ENCODE peak calls at places on chromosome 4, in four cellular contexts. N is IMR-90, T is H1, M is mesendoderm. X is an unnamed sample.

GRCh38 chr4:74304136-74304628 is 4.1 kb upstream of the EPGN start:
- DNase-seq in N (no peak), T (no peak), M (no peak), X (no peak)

GRCh38 chr4:8891646-8892555 is 20.3 kb upstream of the HMX1 start:
- DNase-seq in N (no peak), T (peak), M (peak), X (peak)

GRCh38 chr4:144411119-144411518 is 234.8 kb upstream of the HHIP start:
- DNase-seq in N (no peak), T (no peak), M (no peak), X (no peak)

GRCh38 chr4:67087897-67088296 is 457.4 kb downstream of the CENPC start:
- DNase-seq in N (no peak), T (peak), M (peak), X (peak)

GRCh38 chr4:58749206-58749605 is 1639.0 kb upstream of the IGFBP7 start:
- DNase-seq in N (no peak), T (no peak), M (no peak), X (no peak)

GRCh38 chr4:60463846-60464502 is 736.2 kb upstream of the ADGRL3 start:
- DNase-seq in N (no peak), T (peak), M (peak), X (no peak)

GRCh38 chr4:174483792-174484191 is 38.5 kb downstream of the HPGD start:
- DNase-seq in N (no peak), T (no peak), M (no peak), X (no peak)

GRCh38 chr4:94668724-94669123 is 89.0 kb upstream of the BMPR1B start:
- DNase-seq in N (no peak), T (no peak), M (no peak), X (no peak)

GRCh38 chr4:73257995-73258667 is 467 bp downstream of the ANKRD17 start:
- DNase-seq in N (peak), T (peak), M (peak), X (peak)

GRCh38 chr4:23373269-23373668 is 516.6 kb downstream of the PPARGC1A start:
- DNase-seq in N (peak), T (no peak), M (peak), X (no peak)

GRCh38 chr4:173489514-173489913 is 40.5 kb downstream of the HAND2 start:
- DNase-seq in N (peak), T (no peak), M (no peak), X (no peak)

GRCh38 chr4:85610450-85610849 is 135.5 kb downstream of the ARHGAP24 start:
- DNase-seq in N (no peak), T (no peak), M (no peak), X (no peak)

GRCh38 chr4:134320048-134320447 is 118.5 kb upstream of the PABPC4L start:
- DNase-seq in N (peak), T (no peak), M (no peak), X (no peak)

GRCh38 chr4:147942729-147943128 is 210.8 kb downstream of the ARHGAP10 start:
- DNase-seq in N (peak), T (no peak), M (peak), X (no peak)

GRCh38 chr4:78038704-78039103 is 18.4 kb upstream of the FRAS1 start:
- DNase-seq in N (no peak), T (no peak), M (peak), X (no peak)

GRCh38 chr4:97262769-97263168 is 880.5 kb downstream of the STPG2 start:
- DNase-seq in N (no peak), T (no peak), M (no peak), X (no peak)

GRCh38 chr4:30753316-30753715 is 33.1 kb downstream of the PCDH7 start:
- DNase-seq in N (peak), T (no peak), M (no peak), X (no peak)

GRCh38 chr4:177159600-177159999 is 150.1 kb upstream of the NEIL3 start:
- DNase-seq in N (no peak), T (no peak), M (no peak), X (peak)

GRCh38 chr4:21954406-21954805 is 5.8 kb upstream of the KCNIP4 start:
- DNase-seq in N (no peak), T (no peak), M (no peak), X (no peak)

GRCh38 chr4:77843628-77844027 is 19.0 kb upstream of the MRPL1 start:
- DNase-seq in N (no peak), T (no peak), M (peak), X (no peak)

GRCh38 chr4:179124957-179125356 is 1682.7 kb upstream of the AGA start:
- DNase-seq in N (no peak), T (no peak), M (peak), X (no peak)

GRCh38 chr4:65120287-65120686 is 550.0 kb downstream of the EPHA5 start:
- DNase-seq in N (no peak), T (no peak), M (no peak), X (no peak)

GRCh38 chr4:118740869-118741268 is 55.7 kb downstream of the METTL14 start:
- DNase-seq in N (no peak), T (no peak), M (no peak), X (no peak)

GRCh38 chr4:40897557-40898203 is 147.9 kb downstream of the NSUN7 start:
- DNase-seq in N (peak), T (peak), M (peak), X (peak)

GRCh38 chr4:119865389-119865788 is 201.3 kb downstream of the MAD2L1 start:
- DNase-seq in N (no peak), T (no peak), M (no peak), X (no peak)

GRCh38 chr4:3361896-3362295 is 69.1 kb downstream of the RGS12 start:
- DNase-seq in N (no peak), T (peak), M (no peak), X (no peak)

GRCh38 chr4:114561590-114561989 is 37.0 kb upstream of the UGT8 start:
- DNase-seq in N (no peak), T (no peak), M (peak), X (no peak)

GRCh38 chr4:76144546-76144945 is 3.7 kb downstream of the NUP54 start:
- DNase-seq in N (no peak), T (no peak), M (no peak), X (no peak)

GRCh38 chr4:76692761-76693160 is 205.2 kb downstream of the SOWAHB start:
- DNase-seq in N (no peak), T (no peak), M (no peak), X (no peak)

GRCh38 chr4:82591592-82591991 is 29.8 kb upstream of the TMEM150C start:
- DNase-seq in N (no peak), T (no peak), M (no peak), X (no peak)

GRCh38 chr4:184376923-184377322 is 97.4 kb downstream of the IRF2 start:
- DNase-seq in N (no peak), T (no peak), M (no peak), X (no peak)

GRCh38 chr4:182827981-182828677 is 89.1 kb downstream of the DCTD start:
- DNase-seq in N (no peak), T (no peak), M (no peak), X (no peak)

GRCh38 chr4:48680848-48681568 is 99.1 kb downstream of the FRYL start:
- DNase-seq in N (no peak), T (no peak), M (no peak), X (no peak)

GRCh38 chr4:94582517-94582916 is 130.8 kb downstream of the PDLIM5 start:
- DNase-seq in N (no peak), T (no peak), M (no peak), X (no peak)

GRCh38 chr4:5784960-5785611 is 74.1 kb downstream of the EVC start:
- DNase-seq in N (no peak), T (peak), M (peak), X (peak)

DNA sequence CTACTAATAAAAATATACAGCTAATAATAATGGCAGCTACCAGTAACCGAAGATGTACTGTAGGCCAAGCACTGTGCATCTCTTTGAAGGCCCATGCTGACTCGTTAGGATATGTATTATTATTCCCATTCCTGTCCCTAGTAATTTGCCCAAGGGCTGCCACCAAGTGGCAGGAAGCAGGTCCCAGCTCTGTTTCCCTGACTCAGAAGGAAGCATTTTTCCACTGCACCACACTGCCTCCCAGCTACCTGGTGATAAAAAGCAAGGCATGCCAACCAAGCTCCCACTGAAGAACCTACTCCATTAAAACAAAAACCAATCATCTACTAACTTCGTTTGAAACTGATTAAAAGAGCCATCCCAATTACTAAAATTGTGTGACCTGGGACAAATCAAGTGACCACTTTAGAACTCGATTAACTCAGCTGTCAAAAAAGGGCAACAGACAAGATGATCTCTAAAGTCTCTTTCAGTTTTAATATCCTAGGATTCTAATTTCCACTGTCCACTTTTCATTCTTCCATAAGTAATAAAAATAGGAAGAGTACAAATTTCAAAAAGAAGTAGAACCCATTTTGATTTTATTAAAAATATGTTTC is 24.3 kb upstream of the PGM2 start:
- DNase-seq in N (peak), T (no peak), M (peak), X (peak)
- H4K5ac ChIP-seq in N (no peak), T (no peak), M (no peak), X (no peak)

GRCh38 chr4:87030606-87031441 is 96.0 kb downstream of the AFF1 start:
- DNase-seq in N (peak), T (no peak), M (peak), X (no peak)
- H4K5ac ChIP-seq in N (no peak), T (no peak), M (no peak), X (no peak)

GRCh38 chr4:1406416-1406945 is at the start of gene NKX1-1:
- DNase-seq in N (no peak), T (no peak), M (no peak), X (peak)
- H4K5ac ChIP-seq in N (no peak), T (no peak), M (no peak), X (no peak)

DNA sequence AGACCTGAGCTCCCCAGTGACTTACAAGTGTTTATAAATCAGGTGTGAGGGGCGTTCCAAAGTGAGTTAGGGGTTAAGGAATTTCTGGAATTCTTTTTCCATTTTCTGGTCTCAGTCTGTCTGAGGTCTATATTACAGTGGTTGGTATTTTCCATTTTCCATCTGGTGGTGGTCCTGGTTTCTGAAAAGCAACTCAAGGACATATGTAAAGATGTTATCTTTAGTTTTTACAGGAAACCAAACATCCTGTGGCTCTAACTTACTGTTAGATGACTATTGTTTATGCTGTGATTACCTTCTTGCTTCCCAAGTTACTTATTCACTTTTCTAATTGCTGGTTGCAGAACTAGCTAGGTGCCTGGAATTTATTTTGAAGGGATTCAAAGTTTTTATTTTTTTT is 53.5 kb upstream of the IL21 start:
- DNase-seq in N (no peak), T (no peak), M (peak), X (no peak)
- H4K5ac ChIP-seq in N (no peak), T (no peak), M (no peak), X (no peak)

DNA sequence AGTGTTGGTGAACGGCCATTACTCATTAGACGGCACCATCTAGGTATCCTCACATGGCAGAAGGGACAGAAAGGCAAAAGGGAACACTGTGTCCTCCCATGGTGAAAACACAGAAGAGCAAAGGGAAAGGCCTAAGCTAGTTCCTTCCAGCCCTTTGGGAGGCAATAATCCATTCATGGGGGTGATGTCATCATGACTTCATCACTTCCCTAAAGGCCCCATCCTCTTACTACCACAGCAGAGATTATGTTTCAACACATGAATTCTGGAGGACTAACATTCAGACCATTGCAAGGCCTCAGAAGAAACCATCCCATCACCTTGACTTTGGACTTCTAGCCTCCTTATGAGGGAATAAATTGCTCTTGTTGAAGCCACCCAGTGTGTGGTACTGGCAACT is 238.2 kb downstream of the MGST2 start:
- DNase-seq in N (peak), T (no peak), M (no peak), X (no peak)
- H4K5ac ChIP-seq in N (peak), T (no peak), M (no peak), X (no peak)

GRCh38 chr4:27930291-27930690 is 1069.7 kb downstream of the STIM2 start:
- DNase-seq in N (no peak), T (no peak), M (no peak), X (no peak)
- H4K5ac ChIP-seq in N (no peak), T (no peak), M (no peak), X (no peak)

DNA sequence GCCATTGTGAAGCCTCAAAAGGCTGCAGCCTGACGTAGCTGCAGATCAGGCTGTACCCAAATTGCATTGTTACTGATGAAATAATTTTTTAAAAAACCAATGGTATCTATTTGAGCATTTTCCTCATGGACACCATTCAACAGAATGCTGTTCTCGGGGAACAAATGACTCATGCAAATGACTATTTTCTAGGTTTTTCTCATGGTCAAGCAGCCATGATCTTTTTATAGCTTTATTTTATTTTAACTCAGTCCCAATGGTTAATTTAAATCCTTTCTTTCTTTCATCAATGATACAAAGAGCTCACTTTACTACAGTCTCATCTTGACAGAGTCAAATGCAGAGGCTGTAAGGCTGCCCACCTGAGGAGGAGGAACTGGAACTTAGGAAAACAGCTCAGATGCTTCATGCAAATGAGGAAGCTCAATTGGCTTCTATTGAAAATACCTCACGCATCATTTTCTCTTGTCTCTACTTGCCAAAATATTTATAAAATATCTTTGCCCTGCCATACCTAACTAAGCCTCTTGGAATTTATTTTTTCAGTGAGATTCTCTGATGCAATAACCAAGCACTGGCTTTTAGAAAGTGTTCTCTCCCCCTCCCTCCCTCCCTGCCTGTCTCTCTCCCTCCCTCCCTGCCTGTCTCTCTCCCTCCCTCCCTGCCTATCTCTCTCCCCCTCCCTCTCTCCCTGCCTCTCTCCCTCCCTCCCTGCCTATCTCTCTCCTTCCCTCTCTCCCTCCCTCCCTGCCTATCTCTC is 81.0 kb downstream of the SORBS2 start:
- DNase-seq in N (no peak), T (no peak), M (no peak), X (no peak)
- H4K5ac ChIP-seq in N (no peak), T (no peak), M (no peak), X (no peak)

GRCh38 chr4:83850435-83850834 is 314.5 kb downstream of the GPAT3 start:
- DNase-seq in N (peak), T (no peak), M (peak), X (peak)
- H4K5ac ChIP-seq in N (peak), T (peak), M (no peak), X (no peak)

GRCh38 chr4:117239434-117239833 is 154.1 kb upstream of the TRAM1L1 start:
- DNase-seq in N (no peak), T (no peak), M (no peak), X (no peak)
- H4K5ac ChIP-seq in N (no peak), T (no peak), M (no peak), X (no peak)

DNA sequence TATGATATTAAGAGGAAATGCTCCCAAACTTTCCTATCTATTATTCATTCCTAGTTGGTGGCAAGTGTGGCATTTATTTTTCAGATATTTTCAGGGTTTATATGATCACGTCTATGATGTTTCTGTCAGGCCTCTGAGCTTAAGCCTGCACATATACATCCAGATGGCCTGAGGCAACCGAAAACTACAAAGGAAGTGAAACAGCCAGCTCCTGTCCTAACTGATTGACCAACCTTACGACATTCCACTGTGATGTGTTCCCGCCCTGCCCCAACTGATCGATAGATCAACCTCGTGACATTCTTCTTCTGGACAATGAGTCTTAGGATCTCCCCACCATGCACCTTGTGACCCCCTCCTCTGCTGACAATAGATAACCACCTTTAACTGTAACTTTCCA is 67.6 kb upstream of the CTSO start:
- DNase-seq in N (no peak), T (no peak), M (peak), X (no peak)
- H4K5ac ChIP-seq in N (no peak), T (no peak), M (no peak), X (no peak)

X was measured in H9.